ENCODE peak calls at places on chromosomes 16 and 17, in six cellular contexts. H is stimulated activated CD4-positive, alpha-beta T cell treated with anti-CD3 and anti-CD28 coated beads, Interleukin-2, amount 100 ng/mL, for 4 hours; L is GM12892; I is NCI-H1694 treated with DMSO at 0.1 percent for 48 hours; B is sciatic nerve; O is posterior cingulate gyrus. W is an unnamed sample.

GRCh38 chr17:47621293-47622178 is 28.2 kb upstream of the KPNB1 start:
- DNase-seq in H (no peak), L (no peak), I (no peak), B (no peak), O (peak; percentile 90), W (peak; percentile 64)

GRCh38 chr17:32569171-32570080 is 82.6 kb downstream of the CDK5R1 start:
- DNase-seq in H (no peak), L (no peak), I (no peak), B (no peak), O (no peak), W (no peak)

GRCh38 chr17:27888945-27889344 is 4.2 kb downstream of the LYRM9 start:
- DNase-seq in H (no peak), L (no peak), I (no peak), B (no peak), O (no peak), W (peak; percentile 22)

GRCh38 chr17:9116861-9117568 is 95.7 kb downstream of the NTN1 start:
- DNase-seq in H (no peak), L (no peak), I (no peak), B (no peak), O (peak; percentile 54), W (no peak)

GRCh38 chr16:89695875-89696597 is 5.5 kb downstream of the SPATA2L start:
- DNase-seq in H (no peak), L (no peak), I (no peak), B (no peak), O (peak; percentile 54), W (no peak)

GRCh38 chr17:78117027-78117981 is 11.3 kb downstream of the TMC6 start:
- DNase-seq in H (no peak), L (no peak), I (no peak), B (peak; percentile 65), O (peak; percentile 85), W (no peak)

GRCh38 chr17:81221842-81222619 is 734 bp downstream of the CEP131 start:
- DNase-seq in H (no peak), L (no peak), I (no peak), B (no peak), O (no peak), W (no peak)

GRCh38 chr16:4366016-4366415 is 5.6 kb upstream of the VASN start:
- DNase-seq in H (no peak), L (no peak), I (no peak), B (no peak), O (no peak), W (no peak)

GRCh38 chr16:1189455-1189854 is 35.6 kb downstream of the TPSG1 start:
- DNase-seq in H (no peak), L (no peak), I (no peak), B (no peak), O (no peak), W (no peak)

GRCh38 chr17:75430159-75430748 is 24.8 kb upstream of the GRB2 start:
- DNase-seq in H (no peak), L (no peak), I (no peak), B (no peak), O (peak; percentile 64), W (peak; percentile 48)

GRCh38 chr17:3695723-3696411 is at the start of gene P2RX5:
- DNase-seq in H (peak; percentile 14), L (peak; percentile 63), I (no peak), B (no peak), O (no peak), W (peak; percentile 16)

GRCh38 chr16:29988346-29989075 is 6.9 kb downstream of the HIRIP3 start:
- DNase-seq in H (no peak), L (no peak), I (no peak), B (no peak), O (peak; percentile 22), W (no peak)

GRCh38 chr17:69900829-69901228 is 174.2 kb upstream of the KCNJ16 start:
- DNase-seq in H (no peak), L (no peak), I (no peak), B (no peak), O (no peak), W (no peak)

GRCh38 chr17:76240461-76241204 is at the start of gene RNF157:
- DNase-seq in H (peak; percentile 51), L (peak; percentile 74), I (no peak), B (peak; percentile 69), O (peak; percentile 92), W (peak; percentile 58)

GRCh38 chr17:6257339-6257738 is 177.6 kb downstream of the AIPL1 start:
- DNase-seq in H (no peak), L (no peak), I (no peak), B (no peak), O (no peak), W (no peak)

GRCh38 chr17:44932526-44933097 is 15.0 kb downstream of the KIF18B start:
- DNase-seq in H (no peak), L (no peak), I (no peak), B (no peak), O (no peak), W (no peak)

GRCh38 chr17:76432712-76433336 is 20.1 kb downstream of the UBE2O start:
- DNase-seq in H (no peak), L (no peak), I (no peak), B (no peak), O (no peak), W (no peak)